ENCODE peak calls at places on chromosomes 7 and 10, in six cellular contexts. Q is mammary epithelial cell, X is MM.1S, H is K562, K is fibroblast of lung, V is HepG2. E is an unnamed sample. For H3K4me1, the result is how much of the 10 kb centered on the place peaks cover.

GRCh38 chr10:43209651-43210141 is 57.2 kb downstream of the RASGEF1A start:
- DNase-seq in Q (no peak), X (no peak), H (no peak), K (no peak), V (no peak), E (no peak)

GRCh38 chr7:139153832-139154231 is 44.3 kb upstream of the ZC3HAV1 start:
- DNase-seq in Q (peak), X (no peak), H (no peak), K (peak), V (no peak), E (no peak)

GRCh38 chr10:104336829-104337526 is 1.3 kb downstream of the ITPRIP start:
- DNase-seq in Q (peak), X (peak), H (no peak), K (peak), V (peak), E (peak)

GRCh38 chr10:12568391-12568790 is 219.0 kb downstream of the CAMK1D start:
- DNase-seq in Q (no peak), X (no peak), H (no peak), K (no peak), V (no peak), E (no peak)

GRCh38 chr7:108059526-108059925 is 56.6 kb upstream of the LAMB1 start:
- DNase-seq in Q (no peak), X (no peak), H (no peak), K (no peak), V (no peak), E (no peak)

GRCh38 chr7:117190104-117190503 is 132.8 kb downstream of the WNT2 start:
- DNase-seq in Q (no peak), X (no peak), H (no peak), K (no peak), V (no peak), E (no peak)

GRCh38 chr10:87093461-87094372 is 926 bp downstream of the GLUD1 start:
- DNase-seq in Q (peak), X (peak), H (peak), K (peak), V (peak), E (peak)

GRCh38 chr10:131933016-131933694 is 32.3 kb downstream of the PPP2R2D start:
- DNase-seq in Q (no peak), X (no peak), H (peak), K (no peak), V (no peak), E (peak)

GRCh38 chr10:44857363-44858016 is 53.6 kb upstream of the TMEM72 start:
- DNase-seq in Q (peak), X (peak), H (peak), K (peak), V (peak), E (peak)

GRCh38 chr10:31320598-31321211 is 1.7 kb downstream of the ZEB1 start:
- DNase-seq in Q (peak), X (peak), H (peak), K (peak), V (peak), E (peak)

GRCh38 chr10:110138197-110138812 is 69.1 kb upstream of the MXI1 start:
- DNase-seq in Q (peak), X (peak), H (peak), K (peak), V (peak), E (no peak)

GRCh38 chr10:89263091-89263490 is 11.5 kb upstream of the LIPA start:
- DNase-seq in Q (no peak), X (no peak), H (no peak), K (no peak), V (no peak), E (no peak)

GRCh38 chr7:149624006-149624405 is 126.4 kb upstream of the ZNF746 start:
- DNase-seq in Q (peak), X (peak), H (peak), K (peak), V (peak), E (peak)

GRCh38 chr7:65475734-65476319 is 102.2 kb downstream of the ZNF92 start:
- DNase-seq in Q (peak), X (peak), H (no peak), K (peak), V (peak), E (no peak)

GRCh38 chr10:6796231-6796630 is 216.2 kb upstream of the PRKCQ start:
- DNase-seq in Q (no peak), X (no peak), H (no peak), K (no peak), V (no peak), E (no peak)

GRCh38 chr7:118214051-118214832 is 10.3 kb upstream of the ANKRD7 start:
- DNase-seq in Q (peak), X (peak), H (no peak), K (peak), V (no peak), E (peak)

GRCh38 chr10:52652431-52653220 is 120.0 kb downstream of the MBL2 start:
- DNase-seq in Q (no peak), X (no peak), H (no peak), K (peak), V (no peak), E (no peak)

GRCh38 chr7:78499966-78500365 is 701.4 kb downstream of the PHTF2 start:
- DNase-seq in Q (no peak), X (no peak), H (no peak), K (peak), V (no peak), E (no peak)

GRCh38 chr7:152862033-152862432 is 102.5 kb downstream of the ACTR3B start:
- DNase-seq in Q (no peak), X (no peak), H (no peak), K (no peak), V (no peak), E (no peak)

GRCh38 chr10:427746-428519 is 261.5 kb downstream of the DIP2C start:
- DNase-seq in Q (no peak), X (no peak), H (no peak), K (no peak), V (no peak), E (no peak)

GRCh38 chr10:1036341-1036791 is 10.7 kb upstream of the IDI2 start:
- DNase-seq in Q (peak), X (no peak), H (no peak), K (peak), V (no peak), E (no peak)

GRCh38 chr10:121753726-121754476 is 155.7 kb upstream of the FGFR2 start:
- DNase-seq in Q (peak), X (no peak), H (no peak), K (peak), V (no peak), E (no peak)

GRCh38 chr7:116337013-116337412 is 126.7 kb downstream of the TES start:
- DNase-seq in Q (no peak), X (no peak), H (no peak), K (no peak), V (no peak), E (no peak)

GRCh38 chr7:122748195-122748594 is 45.5 kb upstream of the RNF148 start:
- DNase-seq in Q (no peak), X (no peak), H (no peak), K (no peak), V (no peak), E (no peak)

GRCh38 chr7:97480700-97481410 is 251.0 kb upstream of the TAC1 start:
- DNase-seq in Q (no peak), X (no peak), H (no peak), K (no peak), V (no peak), E (no peak)

GRCh38 chr7:36986429-36987362 is 262.4 kb upstream of the AOAH start:
- DNase-seq in Q (peak), X (peak), H (peak), K (peak), V (peak), E (peak)

GRCh38 chr7:116953727-116954442 is 584 bp downstream of the ST7 start:
- DNase-seq in Q (peak), X (peak), H (peak), K (peak), V (peak), E (peak)

GRCh38 chr7:21125297-21125696 is 302.6 kb upstream of the SP4 start:
- DNase-seq in Q (no peak), X (no peak), H (no peak), K (no peak), V (no peak), E (no peak)

GRCh38 chr10:35912615-35913170 is 270.6 kb upstream of the FZD8 start:
- DNase-seq in Q (peak), X (no peak), H (no peak), K (peak), V (no peak), E (no peak)

GRCh38 chr7:41033526-41033925 is 669.4 kb downstream of the INHBA start:
- DNase-seq in Q (peak), X (no peak), H (no peak), K (peak), V (no peak), E (no peak)

GRCh38 chr7:28081016-28081415 is 99.6 kb downstream of the JAZF1 start:
- DNase-seq in Q (no peak), X (no peak), H (no peak), K (no peak), V (no peak), E (peak)

GRCh38 chr10:43078175-43078985 is 1.5 kb downstream of the RET start:
- DNase-seq in Q (no peak), X (no peak), H (no peak), K (no peak), V (no peak), E (no peak)

GRCh38 chr7:30473903-30474302 is 4.7 kb downstream of the NOD1 start:
- DNase-seq in Q (no peak), X (no peak), H (no peak), K (no peak), V (no peak), E (no peak)

GRCh38 chr7:30473393-30473775 is 5.2 kb downstream of the NOD1 start:
- DNase-seq in Q (no peak), X (no peak), H (no peak), K (no peak), V (no peak), E (no peak)

GRCh38 chr7:30475580-30475979 is 3.0 kb downstream of the NOD1 start:
- DNase-seq in Q (no peak), X (no peak), H (no peak), K (peak), V (no peak), E (no peak)

GRCh38 chr7:30474485-30474884 is 4.1 kb downstream of the NOD1 start:
- DNase-seq in Q (no peak), X (no peak), H (no peak), K (no peak), V (no peak), E (no peak)

GRCh38 chr7:30474893-30475292 is 3.7 kb downstream of the NOD1 start:
- DNase-seq in Q (no peak), X (no peak), H (no peak), K (peak), V (no peak), E (no peak)
- H3K4me1 ChIP-seq in Q (under half), X (under half), H (under half), K (under half), V (under half), E (under half)

DNA sequence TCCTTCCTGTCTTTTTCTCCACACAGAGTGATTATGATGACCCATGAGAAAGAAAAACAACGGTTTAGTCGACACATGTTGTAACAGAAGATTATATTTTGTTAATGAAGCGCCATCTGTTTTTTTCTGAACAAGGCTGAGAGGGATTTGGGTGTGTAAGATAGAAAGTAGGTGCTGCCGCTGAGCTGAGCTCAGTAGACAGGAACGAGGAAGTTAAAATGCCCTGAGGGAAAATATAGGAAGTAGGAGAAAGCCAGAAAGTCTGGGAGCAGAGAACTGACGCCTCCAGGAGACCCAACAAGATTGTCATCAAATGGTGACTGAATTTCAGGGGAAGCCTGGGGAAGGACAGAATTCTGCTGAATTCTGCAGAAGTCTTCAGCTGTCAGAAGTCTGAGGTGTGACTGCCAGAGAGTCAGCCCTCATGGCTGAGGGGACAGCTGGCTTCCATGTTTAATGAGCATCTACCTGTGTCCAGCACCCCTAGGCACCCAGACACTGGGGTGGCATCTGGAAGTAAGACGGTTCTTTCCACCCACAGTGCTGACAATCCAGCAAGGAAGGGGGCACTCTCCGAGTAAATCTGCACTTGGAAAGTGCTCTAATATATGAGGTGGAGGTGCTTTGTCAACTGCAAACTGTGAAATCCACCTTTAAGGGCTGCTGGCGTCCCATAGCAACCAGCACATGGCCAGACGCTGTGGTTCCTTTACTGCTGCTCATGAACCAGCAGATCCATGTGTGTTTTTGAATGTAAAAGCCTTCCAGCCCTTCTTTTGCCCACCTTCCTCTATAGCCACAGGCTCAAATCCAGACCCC is 12.5 kb upstream of the TSPAN15 start:
- DNase-seq in Q (peak), X (no peak), H (no peak), K (no peak), V (no peak), E (no peak)
- TF ChIP-seq CTCF in Q (no peak), X (no peak), H (no peak), K (no peak), V (no peak), E (no peak)

GRCh38 chr7:77327932-77328628 is 88.1 kb downstream of the GSAP start:
- DNase-seq in Q (no peak), X (no peak), H (no peak), K (no peak), V (no peak), E (no peak)
- H3K9ac ChIP-seq in Q (no peak), X (peak), H (no peak), K (no peak), V (no peak), E (no peak)

DNA sequence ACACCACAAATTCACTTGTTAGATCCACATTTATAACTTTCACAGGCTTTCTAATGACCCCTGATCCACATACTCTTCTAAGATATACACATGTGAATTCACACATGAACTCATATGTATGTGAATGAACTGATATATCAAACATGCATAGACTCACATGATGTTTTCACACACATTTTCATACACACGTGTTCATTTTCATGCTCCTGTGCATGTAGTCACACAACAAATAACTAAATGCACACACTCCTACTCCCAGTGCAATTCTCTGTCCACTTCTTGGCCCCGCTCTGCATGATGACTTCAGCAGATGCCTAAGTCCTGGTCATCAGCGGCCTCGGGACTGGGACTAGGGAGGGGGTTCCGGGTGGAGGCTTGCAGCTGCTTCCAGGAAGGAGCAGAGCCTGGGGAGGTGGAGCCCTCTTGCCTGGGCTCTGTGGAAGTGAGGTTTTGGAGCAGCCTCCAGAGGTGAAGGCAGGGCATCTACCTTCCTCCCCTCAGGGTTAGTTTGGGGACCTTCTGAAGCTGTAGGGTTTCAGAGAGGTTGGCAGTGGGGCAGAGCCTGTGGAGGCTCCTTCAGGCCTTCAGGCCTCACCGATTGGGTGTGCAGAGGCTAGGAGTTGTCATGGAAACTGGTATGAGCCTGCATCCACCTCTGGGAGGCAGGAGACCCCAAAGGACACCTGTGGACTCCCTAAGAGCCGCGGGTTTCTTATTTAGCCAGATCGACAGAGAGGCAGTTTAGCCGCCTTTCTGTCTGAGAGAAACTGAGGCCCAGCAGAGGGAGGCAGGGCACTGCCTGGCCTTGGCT is 1.8 kb downstream of the LZTS2 start:
- DNase-seq in Q (peak), X (peak), H (peak), K (peak), V (no peak), E (peak)
- H3K4me1 ChIP-seq in Q (under half), X (under half), H (half or more), K (under half), V (under half), E (under half)

GRCh38 chr7:142711722-142712616 is 37.3 kb upstream of the PRSS1 start:
- DNase-seq in Q (peak), X (peak), H (peak), K (peak), V (no peak), E (no peak)

GRCh38 chr7:142709921-142710320 is 39.4 kb upstream of the PRSS1 start:
- DNase-seq in Q (no peak), X (no peak), H (no peak), K (no peak), V (no peak), E (no peak)

GRCh38 chr7:142714375-142714774 is 34.9 kb upstream of the PRSS1 start:
- DNase-seq in Q (no peak), X (peak), H (no peak), K (no peak), V (no peak), E (no peak)

GRCh38 chr7:142711196-142711595 is 38.1 kb upstream of the PRSS1 start:
- DNase-seq in Q (no peak), X (peak), H (no peak), K (peak), V (no peak), E (no peak)

GRCh38 chr7:142712617-142712957 is 36.7 kb upstream of the PRSS1 start:
- DNase-seq in Q (no peak), X (no peak), H (no peak), K (no peak), V (no peak), E (no peak)
- TF ChIP-seq CTCF in Q (no peak), X (no peak), H (no peak), K (no peak), V (no peak), E (no peak)

GRCh38 chr10:98268694-98269386 is 846 bp upstream of the LOXL4 start:
- DNase-seq in Q (no peak), X (no peak), H (peak), K (peak), V (peak), E (no peak)
- H3K9ac ChIP-seq in Q (no peak), X (peak), H (peak), K (peak), V (peak), E (no peak)

DNA sequence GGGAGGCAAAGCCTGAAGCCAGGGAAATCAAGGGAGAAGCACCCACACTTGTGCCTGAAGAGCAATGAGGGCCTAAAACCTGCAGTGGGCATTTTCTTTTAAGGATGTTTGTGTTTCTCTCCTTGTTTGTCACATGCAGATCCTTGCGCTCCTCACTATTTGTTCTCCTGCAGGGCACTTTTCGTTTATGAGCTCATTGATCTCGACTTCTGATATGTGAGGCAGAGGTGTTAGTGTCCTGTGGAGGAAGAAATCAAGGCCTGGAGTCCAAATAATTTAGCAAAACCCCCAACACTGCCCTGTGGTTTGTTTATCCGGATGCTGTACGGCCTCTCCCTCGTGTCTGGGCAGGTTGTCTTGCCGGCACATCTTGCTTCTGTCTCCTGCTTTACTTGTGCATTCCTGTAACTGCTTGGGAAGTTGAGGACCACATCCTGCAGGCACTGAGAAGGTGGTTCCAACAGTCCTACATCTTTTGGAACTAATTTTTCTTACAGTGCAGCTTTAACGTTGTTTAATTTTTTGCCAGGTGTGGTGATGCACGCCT is 13.7 kb downstream of the UBE3C start:
- DNase-seq in Q (peak), X (no peak), H (no peak), K (no peak), V (no peak), E (no peak)
- H3K4me1 ChIP-seq in Q (under half), X (under half), H (under half), K (under half), V (half or more), E (under half)

GRCh38 chr7:82405291-82405690 is 38.3 kb downstream of the CACNA2D1 start:
- DNase-seq in Q (no peak), X (no peak), H (no peak), K (no peak), V (no peak), E (no peak)

GRCh38 chr7:82410461-82410860 is 33.1 kb downstream of the CACNA2D1 start:
- DNase-seq in Q (peak), X (peak), H (no peak), K (no peak), V (no peak), E (no peak)

GRCh38 chr7:82404647-82405046 is 38.9 kb downstream of the CACNA2D1 start:
- DNase-seq in Q (no peak), X (no peak), H (no peak), K (no peak), V (no peak), E (no peak)

GRCh38 chr7:82404094-82404493 is 39.5 kb downstream of the CACNA2D1 start:
- DNase-seq in Q (no peak), X (no peak), H (no peak), K (no peak), V (no peak), E (no peak)

GRCh38 chr7:82406937-82407336 is 36.6 kb downstream of the CACNA2D1 start:
- DNase-seq in Q (no peak), X (no peak), H (no peak), K (no peak), V (no peak), E (no peak)
- TF ChIP-seq CTCF in Q (no peak), X (no peak), H (no peak), K (no peak), V (no peak), E (no peak)

GRCh38 chr10:5448333-5449048 is 36.1 kb downstream of the NET1 start:
- DNase-seq in Q (no peak), X (no peak), H (no peak), K (no peak), V (peak), E (no peak)
- H3K9ac ChIP-seq in Q (no peak), X (peak), H (peak), K (no peak), V (peak), E (no peak)

E was measured in colonic mucosa.